ENCODE peak calls at places on chromosomes 2 and 18, in six cellular contexts. K, Z, E, M, J and N are unnamed samples.

GRCh38 chr2:28895189-28895893 is 874 bp downstream of the WDR43 start:
- DNase-seq in K (no peak), Z (peak; percentile 31), E (peak; percentile 48), M (peak; percentile 54), J (no peak), N (peak; percentile 74)

GRCh38 chr2:84919885-84920580 is 14.6 kb downstream of the TMSB10 start:
- DNase-seq in K (peak; percentile 28), Z (peak; percentile 91), E (peak; percentile 98), M (peak; percentile 95), J (no peak), N (peak; percentile 84)

GRCh38 chr2:119996148-119996547 is 16.7 kb upstream of the EPB41L5 start:
- DNase-seq in K (no peak), Z (peak; percentile 24), E (no peak), M (peak; percentile 32), J (no peak), N (no peak)

GRCh38 chr2:105328281-105329196 is 996 bp downstream of the TGFBRAP1 start:
- DNase-seq in K (no peak), Z (peak; percentile 90), E (peak; percentile 20), M (peak; percentile 39), J (no peak), N (peak; percentile 52)

GRCh38 chr18:63320690-63321265 is 1.2 kb upstream of the BCL2 start:
- DNase-seq in K (peak; percentile 32), Z (peak; percentile 40), E (peak; percentile 34), M (peak; percentile 15), J (no peak), N (peak; percentile 72)

GRCh38 chr18:28147674-28148171 is 29.2 kb downstream of the CDH2 start:
- DNase-seq in K (no peak), Z (peak; percentile 76), E (peak; percentile 21), M (peak; percentile 24), J (no peak), N (peak; percentile 2)

GRCh38 chr2:138689705-138690104 is 90.5 kb downstream of the NXPH2 start:
- DNase-seq in K (no peak), Z (no peak), E (no peak), M (no peak), J (no peak), N (peak; percentile 55)

GRCh38 chr18:12271376-12272235 is 17.4 kb downstream of the CIDEA start:
- DNase-seq in K (peak; percentile 87), Z (peak; percentile 85), E (peak; percentile 79), M (peak; percentile 68), J (peak; percentile 13), N (peak; percentile 76)

GRCh38 chr18:59672125-59672769 is 25.0 kb downstream of the CCBE1 start:
- DNase-seq in K (no peak), Z (no peak), E (no peak), M (no peak), J (no peak), N (no peak)

GRCh38 chr18:21391074-21391673 is 149.1 kb downstream of the GREB1L start:
- DNase-seq in K (no peak), Z (peak; percentile 11), E (peak; percentile 44), M (no peak), J (peak; percentile 35), N (no peak)

GRCh38 chr2:121716126-121716525 is 20.5 kb downstream of the NIFK start:
- DNase-seq in K (no peak), Z (no peak), E (no peak), M (no peak), J (no peak), N (no peak)

DNA sequence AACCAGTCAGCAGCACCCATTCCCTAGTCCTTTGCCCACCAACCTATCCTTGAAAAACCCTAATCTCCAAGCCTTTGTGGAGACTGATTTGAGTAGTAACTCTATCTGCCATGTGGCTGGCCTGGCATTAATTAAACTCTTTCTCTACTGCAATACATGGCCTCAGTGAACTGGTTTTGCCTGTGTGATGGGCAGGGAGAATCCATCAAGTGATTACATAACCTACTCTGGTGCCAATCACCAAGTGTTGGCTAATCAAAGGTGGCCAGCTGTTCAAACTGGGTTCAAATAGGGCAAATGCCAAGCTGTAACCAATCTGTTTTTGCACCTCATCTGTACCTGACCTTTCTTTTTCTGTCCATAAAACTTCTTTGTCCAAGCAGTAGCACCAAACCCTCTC is 139.8 kb upstream of the XPO1 start:
- DNase-seq in K (no peak), Z (no peak), E (no peak), M (no peak), J (no peak), N (no peak)
- TF ChIP-seq CTCF in K (no peak), Z (no peak), E (no peak), M (no peak), J (no peak), N (no peak)

GRCh38 chr2:53631313-53632125 is 136.1 kb upstream of the CHAC2 start:
- DNase-seq in K (no peak), Z (no peak), E (no peak), M (no peak), J (no peak), N (no peak)

GRCh38 chr2:53632714-53633113 is 134.9 kb upstream of the CHAC2 start:
- DNase-seq in K (no peak), Z (no peak), E (no peak), M (no peak), J (no peak), N (no peak)

GRCh38 chr2:53635681-53636080 is 131.9 kb upstream of the CHAC2 start:
- DNase-seq in K (no peak), Z (no peak), E (no peak), M (no peak), J (no peak), N (no peak)

GRCh38 chr2:53632126-53632460 is 135.5 kb upstream of the CHAC2 start:
- DNase-seq in K (no peak), Z (no peak), E (no peak), M (no peak), J (no peak), N (no peak)

DNA sequence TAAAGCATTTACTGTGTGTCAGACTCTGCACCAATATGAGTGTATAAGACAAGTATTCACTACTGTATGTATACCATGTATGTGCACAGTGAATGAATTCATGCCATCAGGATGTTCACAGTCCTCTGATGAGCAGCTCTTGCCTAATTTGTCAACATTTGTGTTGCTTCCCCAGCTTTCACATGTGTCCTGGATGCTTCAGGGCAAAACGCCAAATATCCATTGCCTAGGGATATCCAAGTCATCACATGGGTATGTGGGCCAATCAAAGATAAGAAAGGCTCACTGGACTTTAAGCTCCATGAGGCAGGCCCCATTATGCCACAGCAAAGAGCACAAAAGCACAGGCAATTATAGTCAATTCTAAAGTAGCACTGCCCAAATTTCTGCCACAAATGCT is 134.2 kb upstream of the CHAC2 start:
- DNase-seq in K (no peak), Z (no peak), E (peak; percentile 44), M (peak; percentile 74), J (no peak), N (no peak)
- TF ChIP-seq MYC in K (no peak), Z (no peak), E (no peak), M (no peak), J (no peak), N (no peak)

DNA sequence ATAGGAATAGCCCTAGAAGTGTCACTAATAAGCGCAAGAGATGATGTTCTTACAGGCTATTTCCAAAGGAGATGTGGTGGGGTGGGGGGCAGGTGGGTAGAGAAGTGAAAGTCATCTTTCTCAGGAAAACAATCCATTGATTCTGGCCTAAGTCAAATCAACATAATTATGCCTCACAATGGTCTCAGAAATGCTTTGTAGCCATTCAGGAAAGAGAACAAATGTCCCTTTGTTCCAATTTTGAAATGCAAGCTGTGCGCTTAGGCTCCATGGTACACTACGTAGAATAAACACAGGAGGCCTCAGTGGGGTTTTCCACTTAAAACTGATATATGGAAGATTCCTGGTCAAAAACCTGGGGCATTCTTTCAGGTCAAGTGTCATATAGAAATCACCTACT is 529.9 kb upstream of the KLHL29 start:
- DNase-seq in K (no peak), Z (no peak), E (no peak), M (peak; percentile 7), J (no peak), N (no peak)
- TF ChIP-seq CTCF in K (no peak), Z (no peak), E (no peak), M (no peak), J (no peak), N (no peak)

GRCh38 chr2:20514596-20515269 is 67.9 kb downstream of the RHOB start:
- DNase-seq in K (no peak), Z (peak; percentile 99), E (peak; percentile 44), M (no peak), J (no peak), N (no peak)
- TF ChIP-seq MYC in K (no peak), Z (no peak), E (no peak), M (no peak), J (no peak), N (no peak)

DNA sequence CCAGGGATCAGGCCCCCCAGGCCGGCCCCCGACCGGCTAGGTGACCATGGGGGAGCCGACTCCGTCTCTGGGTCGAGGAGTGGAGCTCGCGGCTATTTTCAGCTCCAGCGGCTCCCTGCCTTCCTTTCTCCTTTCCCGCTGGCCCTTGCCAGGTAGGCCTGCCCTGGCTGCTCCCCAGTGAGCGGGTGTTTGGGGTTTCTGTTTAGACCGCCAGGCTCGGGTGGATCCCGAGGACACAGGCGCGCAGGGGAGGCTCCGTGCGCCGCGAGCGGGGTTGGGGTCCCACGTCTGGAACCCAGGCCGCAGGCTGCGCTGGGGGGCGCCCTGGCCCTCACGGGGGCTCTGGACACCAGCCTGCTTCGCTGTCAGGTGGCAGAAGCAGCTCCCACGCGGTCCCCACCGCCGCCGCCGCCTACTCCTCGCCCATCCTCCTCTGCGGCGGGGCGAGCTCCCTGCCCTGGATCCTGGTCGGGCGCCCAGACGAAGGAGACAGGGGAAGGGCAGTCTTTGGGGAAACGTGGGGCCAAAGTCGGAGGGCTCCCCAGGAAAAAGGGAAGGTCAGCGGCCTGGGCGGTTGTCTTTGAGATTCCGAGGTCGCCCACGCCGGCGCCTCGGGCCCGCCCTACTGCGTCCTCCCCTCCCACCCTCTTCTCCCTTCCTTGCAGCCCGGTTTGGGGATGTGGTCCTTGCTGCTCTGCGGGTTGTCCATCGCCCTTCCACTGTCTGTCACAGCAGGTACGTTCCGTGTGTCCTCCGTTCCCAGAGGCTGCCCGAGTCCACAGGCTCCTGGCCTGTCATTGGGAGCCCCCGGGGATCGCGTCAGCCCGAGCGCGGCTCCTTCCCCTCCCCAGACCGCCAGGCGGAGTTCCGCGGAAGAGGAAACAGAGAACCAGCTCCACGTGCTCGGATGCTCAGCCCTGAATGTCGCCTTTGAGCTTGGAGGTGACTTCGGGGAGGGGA is 648 bp downstream of the IL1RL2 start:
- DNase-seq in K (no peak), Z (peak; percentile 40), E (no peak), M (no peak), J (no peak), N (no peak)
- TF ChIP-seq CTCF in K (no peak), Z (no peak), E (no peak), M (no peak), J (no peak), N (no peak)

GRCh38 chr2:111702119-111702808 is 181.7 kb downstream of the ANAPC1 start:
- DNase-seq in K (peak; percentile 79), Z (peak; percentile 52), E (peak; percentile 73), M (peak; percentile 74), J (no peak), N (peak; percentile 88)
- TF ChIP-seq MYC in K (no peak), Z (no peak), E (no peak), M (peak; percentile 69), J (no peak), N (no peak)